ENCODE peak calls at places on chromosomes 12 and 14, in five cellular contexts. One of them, this sample, is unnamed.

GRCh38 chr14:106694638-106695393 is 1168.4 kb downstream of the TMEM121 start:
- DNase-seq in adrenal gland: peak; percentile 27
- DNase-seq in mesenchymal stem cell: no peak
- DNase-seq in H1: no peak
- DNase-seq in endodermal cell: no peak
- DNase-seq in this sample: peak; percentile 83

GRCh38 chr14:105180598-105181528 is at the start of gene NUDT14:
- DNase-seq in endodermal cell: peak; percentile 94
- DNase-seq in adrenal gland: peak; percentile 81
- DNase-seq in mesenchymal stem cell: peak; percentile 46
- DNase-seq in H1: peak; percentile 92
- DNase-seq in this sample: no peak

GRCh38 chr12:62230652-62231051 is 29.6 kb upstream of the USP15 start:
- DNase-seq in H1: no peak
- DNase-seq in adrenal gland: no peak
- DNase-seq in endodermal cell: no peak
- DNase-seq in mesenchymal stem cell: no peak
- DNase-seq in this sample: no peak

GRCh38 chr12:113582521-113583218 is 111.0 kb upstream of the LHX5 start:
- DNase-seq in mesenchymal stem cell: no peak
- DNase-seq in adrenal gland: peak; percentile 19
- DNase-seq in endodermal cell: peak; percentile 93
- DNase-seq in H1: no peak
- DNase-seq in this sample: no peak

GRCh38 chr12:69290545-69291277 is 51.3 kb downstream of the CPSF6 start:
- DNase-seq in mesenchymal stem cell: peak; percentile 79
- DNase-seq in adrenal gland: peak; percentile 83
- DNase-seq in H1: peak; percentile 91
- DNase-seq in endodermal cell: peak; percentile 98
- DNase-seq in this sample: peak; percentile 92

GRCh38 chr14:88791629-88792571 is 853 bp downstream of the EML5 start:
- DNase-seq in adrenal gland: peak; percentile 42
- DNase-seq in mesenchymal stem cell: no peak
- DNase-seq in H1: peak; percentile 54
- DNase-seq in endodermal cell: peak; percentile 60
- DNase-seq in this sample: no peak

GRCh38 chr12:114982760-114983159 is 298.8 kb upstream of the TBX3 start:
- DNase-seq in adrenal gland: no peak
- DNase-seq in mesenchymal stem cell: no peak
- DNase-seq in H1: no peak
- DNase-seq in endodermal cell: no peak
- DNase-seq in this sample: no peak

GRCh38 chr14:99686557-99687283 is 2.6 kb downstream of the CYP46A1 start:
- DNase-seq in endodermal cell: peak; percentile 18
- DNase-seq in H1: peak; percentile 20
- DNase-seq in mesenchymal stem cell: no peak
- DNase-seq in adrenal gland: peak; percentile 15
- DNase-seq in this sample: no peak

GRCh38 chr12:105107176-105107496 is 395 bp upstream of the WASHC4 start:
- DNase-seq in H1: no peak
- DNase-seq in adrenal gland: no peak
- DNase-seq in endodermal cell: no peak
- DNase-seq in mesenchymal stem cell: peak; percentile 76
- DNase-seq in this sample: no peak

GRCh38 chr12:109761631-109761950 is 48.0 kb downstream of the FAM222A start:
- DNase-seq in adrenal gland: peak; percentile 25
- DNase-seq in H1: no peak
- DNase-seq in mesenchymal stem cell: no peak
- DNase-seq in endodermal cell: no peak
- DNase-seq in this sample: no peak

GRCh38 chr12:74111688-74112360 is 425.8 kb upstream of the ATXN7L3B start:
- DNase-seq in H1: peak; percentile 66
- DNase-seq in adrenal gland: no peak
- DNase-seq in mesenchymal stem cell: peak; percentile 47
- DNase-seq in endodermal cell: peak; percentile 94
- DNase-seq in this sample: no peak

DNA sequence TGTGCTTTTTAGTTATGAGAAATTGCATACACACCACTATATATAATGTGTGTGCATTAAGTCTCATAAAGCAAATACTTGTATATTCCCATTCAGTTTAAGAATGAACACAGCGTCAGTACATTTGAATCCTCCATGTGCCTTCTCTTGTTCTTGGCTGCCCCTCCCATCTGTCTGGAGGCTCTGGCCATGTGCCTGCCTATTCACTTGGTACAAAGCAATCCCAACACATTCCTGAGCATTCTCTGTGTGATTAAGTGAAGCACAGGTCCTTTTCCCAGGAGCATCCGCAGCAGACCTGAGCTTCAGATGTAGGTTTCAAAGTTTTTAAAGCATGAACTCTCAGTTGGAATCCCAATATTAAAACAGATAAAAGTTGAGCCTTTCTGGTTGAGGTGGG is 58.7 kb downstream of the POLR3B start:
- DNase-seq in H1: no peak
- DNase-seq in adrenal gland: no peak
- DNase-seq in endodermal cell: no peak
- DNase-seq in mesenchymal stem cell: no peak
- DNase-seq in this sample: no peak
- H3K27ac ChIP-seq in H1: no peak overlapping the region
- H3K27ac ChIP-seq in adrenal gland: no peak overlapping the region
- H3K27ac ChIP-seq in endodermal cell: no peak overlapping the region
- H3K27ac ChIP-seq in mesenchymal stem cell: no peak overlapping the region
- H3K27ac ChIP-seq in this sample: no peak overlapping the region

GRCh38 chr12:70606001-70606400 is 31.2 kb downstream of the PTPRB start:
- DNase-seq in adrenal gland: no peak
- DNase-seq in H1: no peak
- DNase-seq in endodermal cell: no peak
- DNase-seq in mesenchymal stem cell: no peak
- DNase-seq in this sample: no peak

GRCh38 chr12:70609203-70609602 is 28.0 kb downstream of the PTPRB start:
- DNase-seq in H1: no peak
- DNase-seq in adrenal gland: no peak
- DNase-seq in mesenchymal stem cell: no peak
- DNase-seq in endodermal cell: peak; percentile 65
- DNase-seq in this sample: no peak

GRCh38 chr12:70608184-70608583 is 29.0 kb downstream of the PTPRB start:
- DNase-seq in adrenal gland: no peak
- DNase-seq in mesenchymal stem cell: no peak
- DNase-seq in H1: no peak
- DNase-seq in endodermal cell: no peak
- DNase-seq in this sample: no peak

GRCh38 chr12:70604662-70605061 is 32.6 kb downstream of the PTPRB start:
- DNase-seq in mesenchymal stem cell: no peak
- DNase-seq in H1: no peak
- DNase-seq in endodermal cell: no peak
- DNase-seq in adrenal gland: no peak
- DNase-seq in this sample: no peak

DNA sequence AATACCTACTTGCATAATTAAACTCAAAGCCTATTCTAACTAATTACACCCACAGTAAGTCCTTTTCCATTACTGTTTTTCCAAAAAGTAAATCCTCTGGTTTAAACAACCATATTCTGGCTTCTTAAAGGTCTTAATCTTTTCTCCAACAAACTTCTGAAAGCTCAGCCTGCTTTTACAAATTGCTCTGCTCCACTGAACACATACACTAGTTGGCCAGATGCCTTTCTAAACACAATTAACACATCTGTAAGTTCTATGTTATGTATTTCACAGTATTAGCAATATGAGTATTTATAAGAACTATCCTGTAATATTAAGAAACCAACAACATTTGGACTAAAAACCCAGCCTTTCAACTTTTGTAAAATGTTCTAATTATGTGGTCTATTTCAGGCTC is 30.1 kb downstream of the PTPRB start:
- DNase-seq in H1: no peak
- DNase-seq in endodermal cell: no peak
- DNase-seq in mesenchymal stem cell: no peak
- DNase-seq in adrenal gland: no peak
- DNase-seq in this sample: no peak
- H3K4me3 ChIP-seq in H1: no peak overlapping the region
- H3K4me3 ChIP-seq in endodermal cell: no peak overlapping the region
- H3K4me3 ChIP-seq in mesenchymal stem cell: no peak overlapping the region
- H3K4me3 ChIP-seq in adrenal gland: no peak overlapping the region
- H3K4me3 ChIP-seq in this sample: no peak overlapping the region

GRCh38 chr14:91329615-91330014 is 85.1 kb upstream of the GPR68 start:
- DNase-seq in endodermal cell: peak; percentile 58
- DNase-seq in H1: no peak
- DNase-seq in adrenal gland: no peak
- DNase-seq in mesenchymal stem cell: no peak
- DNase-seq in this sample: no peak

GRCh38 chr14:91330846-91331245 is 86.3 kb upstream of the GPR68 start:
- DNase-seq in endodermal cell: no peak
- DNase-seq in mesenchymal stem cell: no peak
- DNase-seq in adrenal gland: no peak
- DNase-seq in H1: no peak
- DNase-seq in this sample: no peak

GRCh38 chr14:91331761-91332447 is 85.7 kb downstream of the CCDC88C start:
- DNase-seq in endodermal cell: no peak
- DNase-seq in H1: no peak
- DNase-seq in adrenal gland: no peak
- DNase-seq in mesenchymal stem cell: no peak
- DNase-seq in this sample: peak; percentile 50

GRCh38 chr14:91328313-91329050 is 84.0 kb upstream of the GPR68 start:
- DNase-seq in H1: no peak
- DNase-seq in adrenal gland: no peak
- DNase-seq in mesenchymal stem cell: no peak
- DNase-seq in endodermal cell: no peak
- DNase-seq in this sample: no peak

DNA sequence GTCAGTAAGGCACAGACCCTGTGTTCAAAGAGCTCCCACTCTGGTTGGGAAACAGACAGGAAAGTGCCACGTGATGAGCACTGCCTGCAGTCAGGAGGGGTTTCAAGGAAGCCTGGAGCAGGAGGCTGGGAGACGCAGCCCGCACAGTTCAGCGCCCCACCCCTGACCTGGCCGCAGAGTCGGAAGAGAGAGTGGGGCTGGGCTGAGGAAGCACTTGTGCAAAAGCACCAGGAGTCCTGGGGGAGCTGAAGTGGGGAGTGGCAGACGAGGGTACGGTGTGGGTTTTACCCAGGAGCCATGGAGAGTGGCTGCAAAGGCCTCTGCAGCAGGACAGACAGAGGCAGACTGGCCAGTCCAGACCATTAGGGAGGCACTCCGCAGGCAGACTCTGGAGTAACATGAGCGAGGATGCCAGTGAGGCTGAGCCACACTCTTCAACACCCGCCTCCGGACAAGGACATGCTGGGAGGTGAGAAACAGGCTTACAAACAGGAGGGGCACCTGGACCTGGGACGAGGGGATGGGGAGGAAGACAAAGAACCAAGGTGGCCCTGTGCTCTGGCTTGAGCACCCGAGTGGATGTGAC is 85.7 kb upstream of the GPR68 start:
- DNase-seq in endodermal cell: peak; percentile 53
- DNase-seq in adrenal gland: no peak
- DNase-seq in mesenchymal stem cell: no peak
- DNase-seq in H1: no peak
- DNase-seq in this sample: no peak
- H3K27ac ChIP-seq in endodermal cell: no peak overlapping the region
- H3K27ac ChIP-seq in adrenal gland: no peak overlapping the region
- H3K27ac ChIP-seq in mesenchymal stem cell: no peak overlapping the region
- H3K27ac ChIP-seq in H1: no peak overlapping the region
- H3K27ac ChIP-seq in this sample: no peak overlapping the region

GRCh38 chr12:51954465-51955361 is 3.2 kb downstream of the ACVR1B start:
- DNase-seq in adrenal gland: no peak
- DNase-seq in endodermal cell: peak; percentile 24
- DNase-seq in mesenchymal stem cell: no peak
- DNase-seq in H1: no peak
- DNase-seq in this sample: peak; percentile 32
- H3K4me3 ChIP-seq in adrenal gland: peak overlapping the region; percentile 24
- H3K4me3 ChIP-seq in endodermal cell: peak overlapping the region; percentile 99
- H3K4me3 ChIP-seq in mesenchymal stem cell: peak overlapping the region; percentile 91
- H3K4me3 ChIP-seq in H1: no peak overlapping the region
- H3K4me3 ChIP-seq in this sample: no peak overlapping the region

DNA sequence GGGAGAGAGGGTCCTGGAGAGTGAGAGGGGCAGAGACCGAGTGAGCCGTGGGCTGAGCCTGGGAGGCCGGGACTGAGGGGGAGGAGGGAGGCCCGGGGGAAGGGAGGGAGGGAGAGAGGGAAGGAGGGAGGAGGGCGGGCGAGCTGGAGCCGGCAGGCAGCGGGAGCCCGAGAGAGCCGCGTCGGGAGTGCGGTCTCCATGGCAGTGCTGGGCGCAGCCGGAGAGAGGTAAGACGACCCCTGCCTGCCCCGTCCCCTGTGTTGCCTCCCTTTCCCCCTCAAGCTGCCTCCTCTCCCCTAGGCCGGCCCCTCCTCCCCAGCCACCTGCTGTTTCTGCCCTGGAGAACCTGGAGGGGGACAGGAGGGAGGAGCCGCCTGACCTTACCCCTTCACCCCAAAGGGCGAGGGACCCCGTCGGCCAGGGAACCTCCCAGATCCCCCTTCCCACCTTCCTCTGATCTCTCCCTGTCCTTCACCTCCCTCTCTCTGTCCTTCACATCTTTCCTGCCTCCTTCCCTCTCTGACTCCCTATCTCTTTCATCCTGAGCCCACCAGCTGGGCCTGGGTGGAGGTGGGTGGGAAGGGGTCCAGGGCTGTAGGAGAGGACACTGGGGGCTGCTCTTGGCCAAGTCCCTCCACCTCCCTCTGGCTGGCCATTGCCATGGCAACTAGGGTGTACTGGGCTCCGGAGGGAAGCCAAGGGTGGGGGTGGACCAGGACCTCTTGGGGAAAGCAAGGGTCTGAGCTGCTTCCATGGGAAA is at the start of gene GPR162:
- DNase-seq in endodermal cell: peak; percentile 95
- DNase-seq in H1: peak; percentile 82
- DNase-seq in mesenchymal stem cell: peak; percentile 74
- DNase-seq in adrenal gland: no peak
- DNase-seq in this sample: peak; percentile 59
- H3K27ac ChIP-seq in endodermal cell: peak within 1 kb of the TSS; percentile 78
- H3K27ac ChIP-seq in H1: no peak within 1 kb of the TSS
- H3K27ac ChIP-seq in mesenchymal stem cell: no peak within 1 kb of the TSS
- H3K27ac ChIP-seq in adrenal gland: no peak within 1 kb of the TSS
- H3K27ac ChIP-seq in this sample: no peak within 1 kb of the TSS

DNA sequence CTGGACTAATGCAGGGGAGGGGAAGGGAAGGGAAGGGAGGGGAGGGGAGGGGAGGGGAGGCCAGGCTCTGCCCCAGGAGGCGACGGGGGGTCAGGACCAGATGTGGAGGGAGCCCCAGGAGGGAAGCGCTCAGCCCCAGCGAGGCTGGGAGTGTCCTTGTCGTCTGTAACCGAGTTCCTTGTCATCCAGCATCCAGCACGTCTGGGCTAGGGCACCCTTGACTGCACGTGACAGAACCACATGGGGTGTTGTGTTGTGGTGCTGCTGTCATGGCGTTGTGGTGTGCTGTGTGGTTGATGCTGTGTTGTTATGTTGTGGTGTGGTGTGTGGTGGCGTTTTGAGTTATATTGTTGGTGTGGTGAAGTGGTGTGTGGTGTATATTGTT is 28.4 kb upstream of the SFSWAP start:
- DNase-seq in mesenchymal stem cell: no peak
- DNase-seq in adrenal gland: no peak
- DNase-seq in H1: no peak
- DNase-seq in endodermal cell: no peak
- DNase-seq in this sample: no peak
- H3K4me3 ChIP-seq in mesenchymal stem cell: no peak overlapping the region
- H3K4me3 ChIP-seq in adrenal gland: no peak overlapping the region
- H3K4me3 ChIP-seq in H1: no peak overlapping the region
- H3K4me3 ChIP-seq in endodermal cell: no peak overlapping the region
- H3K4me3 ChIP-seq in this sample: peak overlapping the region; percentile 6

This sample was measured in HL-60.